ENCODE peak calls at places on chromosome 3, in five cellular contexts. One of them, this sample, is unnamed.

GRCh38 chr3:190239325-190239724 is 82.9 kb downstream of the CLDN1 start:
- DNase-seq in iris pigment epithelial cell: no peak
- DNase-seq in left kidney: no peak
- DNase-seq in GM10248: no peak
- DNase-seq in ureter: no peak
- DNase-seq in this sample: no peak

GRCh38 chr3:132730891-132731580 is 8.8 kb upstream of the NPHP3 start:
- DNase-seq in ureter: no peak
- DNase-seq in iris pigment epithelial cell: peak
- DNase-seq in GM10248: no peak
- DNase-seq in left kidney: peak
- DNase-seq in this sample: no peak

GRCh38 chr3:159229161-159229560 is 427.3 kb downstream of the MFSD1 start:
- DNase-seq in GM10248: no peak
- DNase-seq in left kidney: no peak
- DNase-seq in ureter: no peak
- DNase-seq in iris pigment epithelial cell: no peak
- DNase-seq in this sample: no peak

GRCh38 chr3:128504533-128504915 is 11.5 kb upstream of the GATA2 start:
- DNase-seq in ureter: no peak
- DNase-seq in iris pigment epithelial cell: no peak
- DNase-seq in GM10248: no peak
- DNase-seq in left kidney: no peak
- DNase-seq in this sample: no peak

GRCh38 chr3:169811606-169812123 is 1.0 kb upstream of the LRRIQ4 start:
- DNase-seq in iris pigment epithelial cell: peak
- DNase-seq in GM10248: no peak
- DNase-seq in ureter: no peak
- DNase-seq in left kidney: peak
- DNase-seq in this sample: no peak

GRCh38 chr3:107654218-107654617 is 131.5 kb downstream of the BBX start:
- DNase-seq in GM10248: no peak
- DNase-seq in iris pigment epithelial cell: no peak
- DNase-seq in left kidney: no peak
- DNase-seq in ureter: no peak
- DNase-seq in this sample: no peak

GRCh38 chr3:98589331-98589870 is 4.0 kb downstream of the CPOX start:
- DNase-seq in iris pigment epithelial cell: peak
- DNase-seq in ureter: no peak
- DNase-seq in GM10248: no peak
- DNase-seq in left kidney: no peak
- DNase-seq in this sample: no peak

GRCh38 chr3:150786791-150787190 is 23.8 kb upstream of the SIAH2 start:
- DNase-seq in iris pigment epithelial cell: no peak
- DNase-seq in GM10248: no peak
- DNase-seq in left kidney: no peak
- DNase-seq in ureter: no peak
- DNase-seq in this sample: no peak

GRCh38 chr3:105970283-105970682 is 101.5 kb upstream of the CBLB start:
- DNase-seq in ureter: peak
- DNase-seq in iris pigment epithelial cell: peak
- DNase-seq in GM10248: no peak
- DNase-seq in left kidney: no peak
- DNase-seq in this sample: no peak

GRCh38 chr3:134381836-134382442 is 7.7 kb upstream of the AMOTL2 start:
- DNase-seq in GM10248: no peak
- DNase-seq in ureter: peak
- DNase-seq in left kidney: peak
- DNase-seq in iris pigment epithelial cell: no peak
- DNase-seq in this sample: no peak

GRCh38 chr3:158788446-158788845 is 13.4 kb upstream of the MFSD1 start:
- DNase-seq in GM10248: no peak
- DNase-seq in iris pigment epithelial cell: peak
- DNase-seq in ureter: no peak
- DNase-seq in left kidney: no peak
- DNase-seq in this sample: peak

GRCh38 chr3:196348698-196349097 is 10.5 kb upstream of the TM4SF19 start:
- DNase-seq in GM10248: no peak
- DNase-seq in left kidney: no peak
- DNase-seq in iris pigment epithelial cell: no peak
- DNase-seq in ureter: no peak
- DNase-seq in this sample: no peak

GRCh38 chr3:4904801-4905695 is 74.2 kb upstream of the BHLHE40 start:
- DNase-seq in iris pigment epithelial cell: peak
- DNase-seq in GM10248: no peak
- DNase-seq in left kidney: peak
- DNase-seq in ureter: no peak
- DNase-seq in this sample: no peak

This sample was measured in esophagus muscularis mucosa.